ENCODE peak calls at places on chromosomes 3 and 15, in seven cellular contexts. V is GM20000, P is COR-L47, X is HEK293T, Z is GM04504, R is HTR-8/SVneo, Q is H54. B is an unnamed sample.

GRCh38 chr3:123757281-123757940 is 126.7 kb downstream of the MYLK start:
- DNase-seq in V (no peak), Z (no peak), X (no peak), P (no peak), R (no peak), Q (no peak), B (no peak)

GRCh38 chr3:196138464-196138863 is 56.6 kb upstream of the TFRC start:
- DNase-seq in R (no peak), P (no peak), Z (no peak), X (no peak), Q (no peak), V (no peak), B (no peak)

GRCh38 chr3:157023211-157023610 is 136.7 kb downstream of the CCNL1 start:
- DNase-seq in Q (no peak), R (no peak), V (no peak), X (no peak), P (no peak), Z (no peak), B (no peak)

GRCh38 chr3:29057326-29057725 is 223.5 kb upstream of the RBMS3 start:
- DNase-seq in X (no peak), V (no peak), Z (peak), Q (no peak), P (no peak), R (no peak), B (no peak)

GRCh38 chr15:86915811-86916331 is 836.2 kb downstream of the AGBL1 start:
- DNase-seq in P (peak), X (peak), Q (peak), Z (peak), V (no peak), R (peak), B (peak)

GRCh38 chr3:169623971-169624370 is 39.5 kb downstream of the MECOM start:
- DNase-seq in Z (no peak), P (peak), R (no peak), Q (no peak), V (no peak), X (no peak), B (no peak)

GRCh38 chr3:16740531-16740930 is 135.3 kb upstream of the DAZL start:
- DNase-seq in R (no peak), P (no peak), Z (no peak), V (no peak), Q (no peak), X (no peak), B (no peak)

GRCh38 chr3:155745795-155746550 is 1.1 kb upstream of the PLCH1 start:
- DNase-seq in Z (no peak), X (peak), V (no peak), Q (peak), P (peak), R (no peak), B (peak)

B was measured in NCI-H146.